ENCODE peak calls at places on chromosome 22, in four cellular contexts. One of them, this sample, is unnamed.

GRCh38 chr22:41048791-41049717 is 43.3 kb upstream of the EP300 start:
- DNase-seq in adrenal gland: peak; percentile 85
- DNase-seq in astrocyte of the spinal cord: peak; percentile 68
- DNase-seq in naive thymus-derived CD8-positive, alpha-beta T cell: no peak
- DNase-seq in this sample: peak; percentile 75

GRCh38 chr22:17119481-17120202 is 1.5 kb downstream of the TMEM121B start:
- DNase-seq in adrenal gland: peak; percentile 44
- DNase-seq in naive thymus-derived CD8-positive, alpha-beta T cell: peak; percentile 16
- DNase-seq in astrocyte of the spinal cord: no peak
- DNase-seq in this sample: no peak

GRCh38 chr22:47623056-47623739 is 860.7 kb downstream of the TBC1D22A start:
- DNase-seq in adrenal gland: no peak
- DNase-seq in astrocyte of the spinal cord: no peak
- DNase-seq in naive thymus-derived CD8-positive, alpha-beta T cell: no peak
- DNase-seq in this sample: no peak

GRCh38 chr22:21981874-21982273 is 713 bp downstream of the TOP3B start:
- DNase-seq in naive thymus-derived CD8-positive, alpha-beta T cell: no peak
- DNase-seq in astrocyte of the spinal cord: no peak
- DNase-seq in adrenal gland: no peak
- DNase-seq in this sample: no peak

GRCh38 chr22:27201741-27202140 is 544.4 kb downstream of the MIAT start:
- DNase-seq in astrocyte of the spinal cord: no peak
- DNase-seq in naive thymus-derived CD8-positive, alpha-beta T cell: no peak
- DNase-seq in adrenal gland: no peak
- DNase-seq in this sample: no peak

GRCh38 chr22:39543095-39543494 is 10.5 kb upstream of the RPS19BP1 start:
- DNase-seq in adrenal gland: no peak
- DNase-seq in naive thymus-derived CD8-positive, alpha-beta T cell: no peak
- DNase-seq in astrocyte of the spinal cord: no peak
- DNase-seq in this sample: no peak

GRCh38 chr22:49701380-49702067 is 126.1 kb downstream of the BRD1 start:
- DNase-seq in adrenal gland: no peak
- DNase-seq in naive thymus-derived CD8-positive, alpha-beta T cell: no peak
- DNase-seq in astrocyte of the spinal cord: no peak
- DNase-seq in this sample: no peak

GRCh38 chr22:50700387-50701075 is 27.9 kb downstream of the SHANK3 start:
- DNase-seq in adrenal gland: no peak
- DNase-seq in naive thymus-derived CD8-positive, alpha-beta T cell: no peak
- DNase-seq in astrocyte of the spinal cord: no peak
- DNase-seq in this sample: no peak

GRCh38 chr22:36211237-36211881 is 9.8 kb upstream of the APOL4 start:
- DNase-seq in astrocyte of the spinal cord: peak; percentile 77
- DNase-seq in naive thymus-derived CD8-positive, alpha-beta T cell: no peak
- DNase-seq in adrenal gland: peak; percentile 38
- DNase-seq in this sample: peak; percentile 60

GRCh38 chr22:20909543-20910303 is 7.5 kb upstream of the CRKL start:
- DNase-seq in adrenal gland: no peak
- DNase-seq in naive thymus-derived CD8-positive, alpha-beta T cell: no peak
- DNase-seq in astrocyte of the spinal cord: no peak
- DNase-seq in this sample: peak; percentile 11

GRCh38 chr22:50486561-50487289 is at the start of gene MIOX:
- DNase-seq in adrenal gland: no peak
- DNase-seq in naive thymus-derived CD8-positive, alpha-beta T cell: no peak
- DNase-seq in astrocyte of the spinal cord: no peak
- DNase-seq in this sample: no peak

GRCh38 chr22:35649026-35649553 is 844 bp downstream of the APOL6 start:
- DNase-seq in astrocyte of the spinal cord: no peak
- DNase-seq in adrenal gland: no peak
- DNase-seq in naive thymus-derived CD8-positive, alpha-beta T cell: no peak
- DNase-seq in this sample: no peak

GRCh38 chr22:26846645-26847044 is 189.3 kb downstream of the MIAT start:
- DNase-seq in naive thymus-derived CD8-positive, alpha-beta T cell: no peak
- DNase-seq in adrenal gland: no peak
- DNase-seq in astrocyte of the spinal cord: peak; percentile 52
- DNase-seq in this sample: no peak

GRCh38 chr22:38569181-38569971 is 607 bp downstream of the DMC1 start:
- DNase-seq in naive thymus-derived CD8-positive, alpha-beta T cell: no peak
- DNase-seq in astrocyte of the spinal cord: no peak
- DNase-seq in adrenal gland: no peak
- DNase-seq in this sample: no peak

GRCh38 chr22:30481711-30482110 is 9.9 kb upstream of the SEC14L3 start:
- DNase-seq in astrocyte of the spinal cord: no peak
- DNase-seq in adrenal gland: no peak
- DNase-seq in naive thymus-derived CD8-positive, alpha-beta T cell: no peak
- DNase-seq in this sample: no peak

GRCh38 chr22:27378994-27379393 is 422.6 kb downstream of the MN1 start:
- DNase-seq in astrocyte of the spinal cord: no peak
- DNase-seq in adrenal gland: no peak
- DNase-seq in naive thymus-derived CD8-positive, alpha-beta T cell: no peak
- DNase-seq in this sample: no peak

GRCh38 chr22:17104336-17104935 is 16.7 kb downstream of the TMEM121B start:
- DNase-seq in naive thymus-derived CD8-positive, alpha-beta T cell: no peak
- DNase-seq in adrenal gland: no peak
- DNase-seq in astrocyte of the spinal cord: no peak
- DNase-seq in this sample: no peak

GRCh38 chr22:24337894-24338645 is 67.4 kb downstream of the SPECC1L start:
- DNase-seq in naive thymus-derived CD8-positive, alpha-beta T cell: no peak
- DNase-seq in astrocyte of the spinal cord: no peak
- DNase-seq in adrenal gland: no peak
- DNase-seq in this sample: no peak

GRCh38 chr22:29269230-29269604 is 1.1 kb downstream of the EWSR1 start:
- DNase-seq in naive thymus-derived CD8-positive, alpha-beta T cell: no peak
- DNase-seq in adrenal gland: no peak
- DNase-seq in astrocyte of the spinal cord: no peak
- DNase-seq in this sample: no peak

GRCh38 chr22:37442537-37442936 is 15.3 kb upstream of the ELFN2 start:
- DNase-seq in naive thymus-derived CD8-positive, alpha-beta T cell: no peak
- DNase-seq in astrocyte of the spinal cord: peak; percentile 44
- DNase-seq in adrenal gland: no peak
- DNase-seq in this sample: peak; percentile 59

GRCh38 chr22:23453277-23453676 is 126.8 kb downstream of the IGLL1 start:
- DNase-seq in astrocyte of the spinal cord: no peak
- DNase-seq in adrenal gland: no peak
- DNase-seq in naive thymus-derived CD8-positive, alpha-beta T cell: no peak
- DNase-seq in this sample: no peak

GRCh38 chr22:30305519-30305905 is 16.2 kb upstream of the CASTOR1 start:
- DNase-seq in naive thymus-derived CD8-positive, alpha-beta T cell: peak; percentile 70
- DNase-seq in astrocyte of the spinal cord: no peak
- DNase-seq in adrenal gland: peak; percentile 82
- DNase-seq in this sample: no peak

GRCh38 chr22:27473533-27473932 is 328.0 kb downstream of the MN1 start:
- DNase-seq in naive thymus-derived CD8-positive, alpha-beta T cell: no peak
- DNase-seq in adrenal gland: no peak
- DNase-seq in astrocyte of the spinal cord: no peak
- DNase-seq in this sample: no peak

GRCh38 chr22:19766506-19767426 is 6.2 kb downstream of the TBX1 start:
- DNase-seq in adrenal gland: peak; percentile 38
- DNase-seq in astrocyte of the spinal cord: no peak
- DNase-seq in naive thymus-derived CD8-positive, alpha-beta T cell: no peak
- DNase-seq in this sample: no peak

GRCh38 chr22:25754527-25755202 is 12.7 kb downstream of the MYO18B start:
- DNase-seq in astrocyte of the spinal cord: peak; percentile 90
- DNase-seq in naive thymus-derived CD8-positive, alpha-beta T cell: no peak
- DNase-seq in adrenal gland: peak; percentile 86
- DNase-seq in this sample: peak; percentile 84

This sample was measured in H4.